ENCODE peak calls at places on chromosomes 6 and 20, in six cellular contexts. B is A549, T is upper lobe of left lung, W is H1, Z is ovary, S is GM12878. N is an unnamed sample.

GRCh38 chr6:38503032-38503784 is 136.5 kb downstream of the BTBD9 start:
- DNase-seq in B (no peak), T (no peak), W (no peak), Z (no peak), S (no peak), N (no peak)

GRCh38 chr20:1154734-1155133 is 30.0 kb downstream of the TMEM74B start:
- DNase-seq in B (no peak), T (no peak), W (no peak), Z (no peak), S (no peak), N (no peak)

GRCh38 chr20:58580493-58580835 is 65.3 kb upstream of the APCDD1L start:
- DNase-seq in B (no peak), T (no peak), W (no peak), Z (no peak), S (no peak), N (no peak)

GRCh38 chr20:53829706-53830521 is 236.3 kb upstream of the ZNF217 start:
- DNase-seq in B (no peak), T (no peak), W (no peak), Z (no peak), S (no peak), N (no peak)

GRCh38 chr20:3786126-3786484 is 435 bp downstream of the CENPB start:
- DNase-seq in B (no peak), T (no peak), W (no peak), Z (peak), S (no peak), N (peak)

GRCh38 chr6:169789146-169789943 is 37.9 kb downstream of the ERMARD start:
- DNase-seq in B (no peak), T (no peak), W (no peak), Z (no peak), S (no peak), N (no peak)

GRCh38 chr20:15992564-15992963 is 580.7 kb downstream of the KIF16B start:
- DNase-seq in B (no peak), T (no peak), W (no peak), Z (no peak), S (no peak), N (no peak)

GRCh38 chr6:164303092-164304007 is 888.8 kb downstream of the QKI start:
- DNase-seq in B (no peak), T (no peak), W (no peak), Z (no peak), S (no peak), N (peak)

GRCh38 chr6:44071670-44072451 is 55.4 kb downstream of the MRPL14 start:
- DNase-seq in B (no peak), T (no peak), W (no peak), Z (no peak), S (no peak), N (no peak)

GRCh38 chr20:45041464-45042337 is 59.2 kb downstream of the KCNS1 start:
- DNase-seq in B (no peak), T (no peak), W (no peak), Z (no peak), S (no peak), N (no peak)

GRCh38 chr6:81328700-81329099 is 423.8 kb downstream of the TENT5A start:
- DNase-seq in B (no peak), T (no peak), W (no peak), Z (no peak), S (no peak), N (no peak)

GRCh38 chr6:54892831-54893230 is 46.3 kb downstream of the FAM83B start:
- DNase-seq in B (peak), T (no peak), W (no peak), Z (no peak), S (no peak), N (no peak)

GRCh38 chr6:30169658-30170614 is 6.6 kb downstream of the TRIM15 start:
- DNase-seq in B (peak), T (no peak), W (no peak), Z (no peak), S (peak), N (no peak)

GRCh38 chr20:62652051-62652893 is 10.0 kb downstream of the SLCO4A1 start:
- DNase-seq in B (peak), T (peak), W (no peak), Z (peak), S (peak), N (peak)

GRCh38 chr6:110526731-110527130 is 50.3 kb upstream of the SLC22A16 start:
- DNase-seq in B (no peak), T (no peak), W (no peak), Z (no peak), S (no peak), N (no peak)

GRCh38 chr6:64428186-64428585 is 792.6 kb downstream of the PHF3 start:
- DNase-seq in B (no peak), T (no peak), W (no peak), Z (no peak), S (no peak), N (no peak)

GRCh38 chr6:157289764-157290163 is 33.6 kb downstream of the TMEM242 start:
- DNase-seq in B (no peak), T (no peak), W (no peak), Z (no peak), S (no peak), N (no peak)

GRCh38 chr6:165748390-165748789 is 85.3 kb upstream of the PDE10A start:
- DNase-seq in B (no peak), T (no peak), W (no peak), Z (no peak), S (no peak), N (no peak)

GRCh38 chr20:18101125-18101820 is 36.4 kb upstream of the KAT14 start:
- DNase-seq in B (no peak), T (no peak), W (peak), Z (no peak), S (no peak), N (no peak)

GRCh38 chr6:163324928-163325784 is 89.4 kb upstream of the QKI start:
- DNase-seq in B (peak), T (peak), W (no peak), Z (no peak), S (no peak), N (peak)

GRCh38 chr20:53055668-53056067 is 83.5 kb downstream of the TSHZ2 start:
- DNase-seq in B (no peak), T (no peak), W (no peak), Z (no peak), S (no peak), N (no peak)

GRCh38 chr6:1603708-1604346 is 5.9 kb upstream of the FOXC1 start:
- DNase-seq in B (no peak), T (no peak), W (no peak), Z (no peak), S (no peak), N (no peak)

GRCh38 chr6:1624848-1625341 is 15.2 kb downstream of the FOXC1 start:
- DNase-seq in B (no peak), T (no peak), W (no peak), Z (no peak), S (no peak), N (no peak)

GRCh38 chr6:97150932-97151331 is 132.1 kb downstream of the MMS22L start:
- DNase-seq in B (no peak), T (no peak), W (no peak), Z (no peak), S (no peak), N (no peak)

GRCh38 chr20:37394543-37395410 is 48.8 kb downstream of the SRC start:
- DNase-seq in B (no peak), T (no peak), W (no peak), Z (no peak), S (no peak), N (no peak)

GRCh38 chr6:119273799-119274595 is 75.6 kb downstream of the MAN1A1 start:
- DNase-seq in B (no peak), T (no peak), W (no peak), Z (no peak), S (no peak), N (no peak)
- TF ChIP-seq EP300 in B (no peak), T (no peak), W (no peak), Z (no peak), S (no peak), N (no peak)

DNA sequence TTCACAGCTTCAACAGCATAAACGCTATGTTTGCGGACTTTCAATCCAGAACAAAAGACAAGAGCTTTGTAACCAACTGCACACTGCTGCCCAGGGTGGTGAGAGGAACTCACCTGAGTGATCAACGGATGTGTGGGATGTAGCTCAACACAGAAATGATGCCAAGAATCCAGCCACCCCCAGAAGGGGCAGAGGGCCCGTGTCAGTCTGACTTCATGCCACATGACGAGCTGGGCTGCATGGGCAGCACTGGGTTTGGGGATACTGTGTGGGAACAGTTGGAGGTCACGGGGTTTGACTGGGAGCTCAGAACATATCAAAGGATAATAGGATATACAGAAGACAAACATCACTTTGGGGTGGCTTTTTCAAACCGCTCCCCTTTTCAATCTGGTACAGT is 79.4 kb upstream of the TRAF3IP2 start:
- DNase-seq in B (no peak), T (no peak), W (no peak), Z (no peak), S (no peak), N (no peak)
- H3K4me3 ChIP-seq in B (no peak), T (no peak), W (no peak), Z (no peak), S (no peak), N (no peak)

DNA sequence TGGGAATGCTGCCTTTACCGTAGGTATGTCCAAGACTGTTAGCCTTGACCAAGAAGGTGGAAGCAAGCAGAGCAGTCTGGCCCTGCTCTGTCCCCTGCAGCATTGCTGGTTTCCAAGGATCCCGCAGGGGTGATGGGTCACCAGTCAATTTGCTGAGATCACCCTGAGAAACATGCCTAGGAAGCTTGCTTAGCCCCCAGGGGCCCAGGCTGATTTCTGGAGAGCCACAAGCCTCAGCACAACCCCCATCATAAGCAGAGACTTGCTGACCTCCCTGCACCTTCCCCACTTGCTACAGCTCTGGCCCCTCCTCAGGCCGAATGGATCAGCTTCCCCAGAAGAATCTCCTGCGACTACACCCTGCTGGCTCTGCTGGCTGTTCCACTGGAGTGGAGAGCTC is 21.5 kb downstream of the ARHGAP40 start:
- DNase-seq in B (no peak), T (no peak), W (no peak), Z (no peak), S (no peak), N (no peak)
- H3K27ac ChIP-seq in B (no peak), T (no peak), W (no peak), Z (no peak), S (no peak), N (no peak)

DNA sequence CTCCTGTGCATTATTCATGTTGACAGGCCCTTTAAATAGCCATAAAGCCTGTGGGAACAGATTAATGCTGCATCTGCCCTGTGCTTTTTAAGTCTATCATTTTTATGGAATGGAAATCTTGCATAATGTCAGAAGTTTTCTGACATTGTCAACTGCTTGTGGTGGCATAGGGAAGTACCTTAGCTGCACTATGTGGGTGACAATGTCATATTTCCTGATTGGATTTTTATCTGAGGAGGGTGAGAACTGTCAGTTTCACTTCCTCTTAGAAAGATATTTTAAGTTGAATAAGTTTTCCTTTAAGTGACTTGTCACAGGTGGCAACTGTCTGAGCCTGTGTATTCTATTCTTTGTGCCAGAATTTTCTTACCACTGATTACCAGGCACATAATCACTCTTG is 267.9 kb downstream of the PLCB1 start:
- DNase-seq in B (no peak), T (no peak), W (no peak), Z (no peak), S (peak), N (no peak)
- TF ChIP-seq EP300 in B (no peak), T (no peak), W (no peak), Z (no peak), S (peak), N (peak)

GRCh38 chr20:24672886-24673677 is 203.7 kb downstream of the SYNDIG1 start:
- DNase-seq in B (peak), T (no peak), W (no peak), Z (no peak), S (no peak), N (no peak)
- H3K4me3 ChIP-seq in B (no peak), T (no peak), W (no peak), Z (no peak), S (no peak), N (no peak)

GRCh38 chr6:158686791-158687381 is 37.0 kb downstream of the SYTL3 start:
- DNase-seq in B (no peak), T (no peak), W (no peak), Z (no peak), S (no peak), N (no peak)
- H3K27ac ChIP-seq in B (no peak), T (peak), W (no peak), Z (no peak), S (no peak), N (no peak)

GRCh38 chr6:168683621-168684020 is 242.6 kb downstream of the SMOC2 start:
- DNase-seq in B (no peak), T (no peak), W (no peak), Z (no peak), S (no peak), N (no peak)
- TF ChIP-seq EP300 in B (no peak), T (no peak), W (no peak), Z (no peak), S (no peak), N (no peak)

N was measured in tibial nerve.